ENCODE peak calls at places on chromosomes 4 and X, in seven cellular contexts. B is epithelial cell of proximal tubule, L is hepatocyte, J is uterus, P is neural progenitor cell, V is cardiac fibroblast, O is OCI-LY7. R is an unnamed sample.

GRCh38 chrX:139298437-139298836 is 232.1 kb upstream of the F9 start:
- DNase-seq in B (no peak), L (no peak), J (no peak), P (no peak), V (no peak), O (no peak), R (no peak)

GRCh38 chr4:118711047-118711446 is 25.9 kb downstream of the METTL14 start:
- DNase-seq in B (no peak), L (no peak), J (no peak), P (no peak), V (no peak), O (no peak), R (no peak)

GRCh38 chrX:49960061-49960460 is 37.7 kb downstream of the CLCN5 start:
- DNase-seq in B (no peak), L (no peak), J (no peak), P (no peak), V (no peak), O (no peak), R (no peak)

GRCh38 chr4:142719854-142720541 is 126.1 kb downstream of the INPP4B start:
- DNase-seq in B (no peak), L (peak), J (no peak), P (peak), V (peak), O (peak), R (no peak)

GRCh38 chr4:31585503-31585902 is 865.3 kb downstream of the PCDH7 start:
- DNase-seq in B (no peak), L (no peak), J (no peak), P (no peak), V (no peak), O (no peak), R (no peak)

GRCh38 chrX:57528670-57529255 is 63.0 kb upstream of the ZXDB start:
- DNase-seq in B (no peak), L (peak), J (no peak), P (peak), V (peak), O (peak), R (no peak)

GRCh38 chr4:142656178-142656577 is 189.9 kb downstream of the INPP4B start:
- DNase-seq in B (no peak), L (no peak), J (no peak), P (peak), V (peak), O (peak), R (peak)

GRCh38 chr4:108483077-108483476 is 137.3 kb upstream of the RPL34 start:
- DNase-seq in B (no peak), L (no peak), J (no peak), P (no peak), V (no peak), O (no peak), R (no peak)

GRCh38 chr4:88646528-88647280 is 50.9 kb downstream of the NAP1L5 start:
- DNase-seq in B (no peak), L (no peak), J (no peak), P (no peak), V (no peak), O (no peak), R (no peak)

GRCh38 chrX:1477801-1478458 is 25.2 kb upstream of the ASMTL start:
- DNase-seq in B (no peak), L (no peak), J (no peak), P (no peak), V (no peak), O (no peak), R (no peak)

GRCh38 chrX:3295731-3296130 is 50.7 kb downstream of the MXRA5 start:
- DNase-seq in B (no peak), L (no peak), J (no peak), P (peak), V (no peak), O (peak), R (peak)

GRCh38 chrX:80667967-80668366 is 141.7 kb downstream of the BRWD3 start:
- DNase-seq in B (no peak), L (no peak), J (no peak), P (no peak), V (no peak), O (no peak), R (no peak)

GRCh38 chr4:120939693-120940092 is 17.2 kb upstream of the PRDM5 start:
- DNase-seq in B (no peak), L (no peak), J (no peak), P (no peak), V (no peak), O (no peak), R (no peak)

GRCh38 chrX:17375361-17375630 is 296 bp downstream of the NHS start:
- DNase-seq in B (no peak), L (no peak), J (no peak), P (no peak), V (no peak), O (no peak), R (no peak)

GRCh38 chr4:26736621-26737020 is 124.0 kb upstream of the STIM2 start:
- DNase-seq in B (no peak), L (no peak), J (no peak), P (no peak), V (no peak), O (no peak), R (no peak)

GRCh38 chrX:9260603-9261002 is 204.3 kb upstream of the TBL1X start:
- DNase-seq in B (no peak), L (no peak), J (no peak), P (no peak), V (no peak), O (no peak), R (no peak)

GRCh38 chrX:153967536-153968214 is 3.9 kb downstream of the HCFC1 start:
- DNase-seq in B (no peak), L (no peak), J (no peak), P (no peak), V (no peak), O (no peak), R (no peak)

GRCh38 chr4:47209833-47210232 is 178.5 kb downstream of the GABRB1 start:
- DNase-seq in B (peak), L (no peak), J (no peak), P (no peak), V (peak), O (no peak), R (peak)

GRCh38 chrX:154534526-154535322 is 11.9 kb downstream of the G6PD start:
- DNase-seq in B (no peak), L (peak), J (peak), P (peak), V (peak), O (peak), R (peak)

GRCh38 chr4:766152-766515 is 59.8 kb downstream of the CPLX1 start:
- DNase-seq in B (no peak), L (peak), J (no peak), P (no peak), V (no peak), O (no peak), R (peak)

GRCh38 chr4:128570380-128570779 is 239.1 kb upstream of the JADE1 start:
- DNase-seq in B (no peak), L (no peak), J (peak), P (no peak), V (peak), O (no peak), R (peak)

GRCh38 chrX:1545776-1546408 is 8.9 kb upstream of the P2RY8 start:
- DNase-seq in B (no peak), L (no peak), J (no peak), P (no peak), V (no peak), O (no peak), R (no peak)

GRCh38 chr4:56857601-56858301 is 36.2 kb upstream of the SPINK2 start:
- DNase-seq in B (no peak), L (no peak), J (no peak), P (no peak), V (peak), O (no peak), R (no peak)

GRCh38 chrX:38987135-38987780 is 186.0 kb downstream of the MID1IP1 start:
- DNase-seq in B (no peak), L (no peak), J (no peak), P (no peak), V (no peak), O (no peak), R (no peak)

DNA sequence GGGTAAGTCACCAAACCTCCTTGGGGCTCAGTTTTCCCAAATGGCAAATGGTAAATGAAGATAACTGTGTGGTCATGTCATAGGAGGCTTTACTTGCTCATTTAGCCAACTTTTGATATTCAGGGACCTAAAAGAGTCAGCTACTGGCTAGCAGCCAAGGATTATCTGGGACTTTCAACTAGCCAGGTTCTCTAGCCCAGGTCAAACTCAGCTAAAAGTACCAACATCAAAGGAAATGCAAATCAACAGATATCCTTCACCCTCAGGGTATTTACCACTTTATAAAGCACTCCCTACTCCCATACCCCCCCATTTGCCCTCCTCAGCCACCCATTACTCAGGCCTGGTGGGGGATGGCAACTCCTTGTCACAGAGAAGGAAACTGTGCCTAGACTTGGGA is 7.5 kb downstream of the AMER1 start:
- DNase-seq in B (no peak), L (no peak), J (no peak), P (no peak), V (no peak), O (no peak), R (no peak)
- TF ChIP-seq CTCF in B (no peak), L (no peak), J (no peak), P (no peak), V (no peak), O (no peak), R (no peak)

GRCh38 chrX:68683580-68683979 is 36.1 kb downstream of the STARD8 start:
- DNase-seq in B (no peak), L (no peak), J (no peak), P (no peak), V (no peak), O (no peak), R (no peak)

GRCh38 chrX:68684919-68685304 is 37.4 kb downstream of the STARD8 start:
- DNase-seq in B (no peak), L (no peak), J (no peak), P (no peak), V (no peak), O (no peak), R (no peak)

GRCh38 chrX:68685722-68686683 is 38.5 kb downstream of the STARD8 start:
- DNase-seq in B (no peak), L (peak), J (peak), P (peak), V (peak), O (no peak), R (peak)

GRCh38 chrX:68684291-68684918 is 36.9 kb downstream of the STARD8 start:
- DNase-seq in B (no peak), L (no peak), J (no peak), P (no peak), V (peak), O (no peak), R (no peak)

GRCh38 chrX:68686684-68687045 is 39.2 kb downstream of the STARD8 start:
- DNase-seq in B (no peak), L (peak), J (peak), P (peak), V (peak), O (no peak), R (no peak)
- H3K4me3 ChIP-seq in B (peak), L (no peak), J (no peak), P (peak), V (peak), O (no peak), R (peak)

GRCh38 chr4:3702551-3703221 is 63.5 kb upstream of the ADRA2C start:
- DNase-seq in B (no peak), L (no peak), J (no peak), P (no peak), V (no peak), O (no peak), R (no peak)

GRCh38 chr4:3700736-3701135 is 65.4 kb upstream of the ADRA2C start:
- DNase-seq in B (no peak), L (no peak), J (no peak), P (no peak), V (no peak), O (no peak), R (no peak)

GRCh38 chr4:3700223-3700622 is 66.0 kb upstream of the ADRA2C start:
- DNase-seq in B (no peak), L (no peak), J (no peak), P (no peak), V (no peak), O (no peak), R (no peak)

GRCh38 chr4:3702084-3702521 is 64.1 kb upstream of the ADRA2C start:
- DNase-seq in B (no peak), L (no peak), J (no peak), P (no peak), V (no peak), O (no peak), R (no peak)

GRCh38 chr4:3701271-3702083 is 64.7 kb upstream of the ADRA2C start:
- DNase-seq in B (no peak), L (no peak), J (no peak), P (peak), V (no peak), O (no peak), R (no peak)
- TF ChIP-seq CTCF in B (no peak), L (no peak), J (no peak), P (peak), V (no peak), O (no peak), R (no peak)

DNA sequence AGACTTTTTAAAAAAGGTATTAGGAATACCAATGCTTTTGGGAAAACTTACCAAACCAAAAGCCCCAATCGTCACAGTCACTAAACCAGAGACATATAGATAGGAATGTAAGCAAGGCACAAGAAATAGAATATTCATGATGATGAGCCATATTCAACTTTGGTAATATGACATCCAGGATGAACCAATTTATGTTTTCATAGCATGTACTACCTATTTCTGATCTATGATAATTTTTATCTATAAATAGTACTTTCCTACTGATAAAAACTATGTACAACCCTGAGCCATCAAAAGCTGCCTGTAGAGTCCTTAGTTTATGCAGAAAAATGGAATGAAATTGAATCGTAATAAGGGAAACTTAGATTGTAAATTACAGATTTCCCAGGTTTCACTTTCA is 18.9 kb downstream of the CAMK2D start:
- DNase-seq in B (no peak), L (no peak), J (no peak), P (no peak), V (no peak), O (no peak), R (no peak)
- H3K4me3 ChIP-seq in B (no peak), L (no peak), J (no peak), P (no peak), V (no peak), O (no peak), R (no peak)

DNA sequence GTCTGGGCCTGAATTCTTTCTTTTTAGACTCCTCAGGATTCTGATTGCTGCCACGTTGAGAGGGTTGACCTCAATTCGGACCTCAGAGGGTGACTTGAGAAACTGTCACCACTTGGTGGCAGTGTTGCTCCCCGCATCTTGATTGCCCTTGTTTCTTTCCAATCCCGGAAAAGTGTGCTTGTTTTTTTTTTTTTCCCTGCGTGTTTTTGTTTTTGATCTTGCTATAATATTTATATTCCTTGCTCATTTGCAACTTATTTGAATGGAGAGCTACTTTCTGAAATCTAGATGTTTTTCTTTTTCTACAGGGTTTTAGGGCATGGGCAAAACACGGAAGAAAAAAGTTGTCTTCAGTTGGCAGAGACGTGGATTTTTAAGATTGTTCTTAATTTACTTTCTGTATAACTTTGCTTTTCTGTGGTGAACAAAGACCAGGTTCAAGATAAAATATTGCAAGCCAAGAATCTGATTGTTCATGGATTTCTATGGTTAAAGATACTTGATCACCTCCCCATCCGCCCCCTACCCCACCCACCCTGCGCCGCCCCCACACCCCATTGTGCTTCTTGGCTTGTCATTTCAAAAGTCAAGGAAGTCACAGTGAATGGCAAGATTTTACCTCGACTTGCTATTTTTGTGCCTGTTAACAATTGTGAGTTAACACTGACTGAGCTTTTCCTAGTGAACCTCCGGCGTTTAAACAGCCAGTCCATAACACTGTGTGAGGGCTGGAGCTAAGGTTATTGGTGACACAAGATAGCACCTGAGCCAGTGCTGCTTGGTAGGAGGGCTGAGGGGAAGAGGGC is 102.1 kb downstream of the PTTG2 start:
- DNase-seq in B (no peak), L (peak), J (peak), P (peak), V (peak), O (peak), R (peak)
- TF ChIP-seq CTCF in B (peak), L (peak), J (peak), P (peak), V (peak), O (peak), R (peak)

GRCh38 chrX:40082447-40083119 is 15.2 kb downstream of the BCOR start:
- DNase-seq in B (no peak), L (no peak), J (no peak), P (no peak), V (no peak), O (no peak), R (no peak)

GRCh38 chrX:40083120-40083978 is 14.4 kb downstream of the BCOR start:
- DNase-seq in B (no peak), L (peak), J (peak), P (peak), V (no peak), O (no peak), R (no peak)

GRCh38 chrX:40084471-40084870 is 13.3 kb downstream of the BCOR start:
- DNase-seq in B (no peak), L (no peak), J (no peak), P (no peak), V (no peak), O (no peak), R (no peak)

GRCh38 chrX:40085086-40085551 is 12.6 kb downstream of the BCOR start:
- DNase-seq in B (no peak), L (peak), J (no peak), P (no peak), V (peak), O (no peak), R (no peak)

DNA sequence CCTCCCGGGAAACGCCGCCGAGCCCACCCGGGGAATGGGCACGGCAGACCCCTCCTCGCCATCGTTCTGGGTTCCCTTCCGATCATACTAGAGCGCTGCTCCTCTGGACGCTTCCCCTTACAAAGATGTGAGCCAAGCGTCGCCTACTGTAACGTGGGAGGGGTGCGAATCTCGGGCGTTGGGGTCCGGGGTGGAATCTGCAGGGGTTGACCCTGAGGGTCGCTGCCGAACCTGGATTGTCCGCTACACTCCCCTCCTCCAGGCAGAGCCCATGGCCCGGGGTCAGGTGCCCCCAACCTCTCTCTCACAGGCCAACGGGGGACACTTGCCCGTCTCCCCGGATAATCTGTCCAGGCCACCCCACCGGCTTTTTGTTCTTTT is 13.8 kb downstream of the BCOR start:
- DNase-seq in B (no peak), L (no peak), J (no peak), P (no peak), V (no peak), O (no peak), R (no peak)
- H3K4me3 ChIP-seq in B (peak), L (peak), J (peak), P (peak), V (peak), O (no peak), R (peak)

GRCh38 chr4:130309221-130309620 is 1213.3 kb downstream of the C4orf33 start:
- DNase-seq in B (no peak), L (no peak), J (no peak), P (no peak), V (no peak), O (no peak), R (no peak)

GRCh38 chr4:130306566-130306965 is 1210.6 kb downstream of the C4orf33 start:
- DNase-seq in B (no peak), L (no peak), J (no peak), P (peak), V (no peak), O (no peak), R (no peak)
- TF ChIP-seq CTCF in B (peak), L (peak), J (no peak), P (peak), V (no peak), O (peak), R (peak)

R was measured in brain microvascular endothelial cell.